ENCODE peak calls at places on chromosomes 7 and 10, in ten cellular contexts. V is PC-3, Z is IMR-90, Y is B cell, B is uterus, W is testis, M is retinal pigment epithelial cell, F is GM12865, O is GM23338, P is spleen. N is an unnamed sample.

GRCh38 chr7:149715476-149715875 is 57.9 kb downstream of the ZNF467 start:
- DNase-seq in V (no peak), Z (no peak), Y (no peak), B (no peak), W (peak), M (no peak), F (no peak), O (no peak), P (peak), N (no peak)

GRCh38 chr7:24328050-24328449 is 44.1 kb downstream of the NPY start:
- DNase-seq in V (peak), Z (no peak), Y (no peak), B (no peak), W (no peak), M (no peak), F (no peak), O (no peak), P (no peak), N (peak)

GRCh38 chr10:47294501-47294900 is 5.5 kb upstream of the GDF10 start:
- DNase-seq in V (no peak), Z (no peak), Y (no peak), B (no peak), W (peak), M (no peak), F (no peak), O (no peak), P (no peak), N (no peak)

GRCh38 chr7:154647625-154648024 is 355.3 kb downstream of the PAXIP1 start:
- DNase-seq in V (no peak), Z (no peak), Y (no peak), B (no peak), W (no peak), M (no peak), F (no peak), O (no peak), P (no peak), N (no peak)

GRCh38 chr7:142024547-142024946 is 28.9 kb downstream of the MGAM start:
- DNase-seq in V (peak), Z (no peak), Y (no peak), B (no peak), W (no peak), M (no peak), F (no peak), O (no peak), P (no peak), N (peak)

GRCh38 chr10:125859128-125859817 is 21.8 kb downstream of the DHX32 start:
- DNase-seq in V (no peak), Z (no peak), Y (no peak), B (no peak), W (no peak), M (no peak), F (no peak), O (no peak), P (no peak), N (no peak)

GRCh38 chr7:121049028-121049791 is 60.7 kb downstream of the CPED1 start:
- DNase-seq in V (peak), Z (peak), Y (no peak), B (no peak), W (no peak), M (no peak), F (no peak), O (peak), P (no peak), N (no peak)

GRCh38 chr10:44801383-44802327 is 109.5 kb upstream of the TMEM72 start:
- DNase-seq in V (peak), Z (peak), Y (no peak), B (peak), W (peak), M (peak), F (no peak), O (no peak), P (no peak), N (peak)

GRCh38 chr7:35263396-35263795 is 9.5 kb upstream of the TBX20 start:
- DNase-seq in V (no peak), Z (no peak), Y (no peak), B (no peak), W (no peak), M (no peak), F (no peak), O (no peak), P (no peak), N (no peak)

GRCh38 chr7:24968165-24968564 is 11.8 kb downstream of the OSBPL3 start:
- DNase-seq in V (no peak), Z (no peak), Y (no peak), B (no peak), W (no peak), M (no peak), F (no peak), O (no peak), P (no peak), N (no peak)

GRCh38 chr10:32411797-32412498 is 34.0 kb upstream of the CCDC7 start:
- DNase-seq in V (no peak), Z (no peak), Y (no peak), B (no peak), W (no peak), M (no peak), F (no peak), O (no peak), P (no peak), N (no peak)

GRCh38 chr7:118352854-118353453 is 128.4 kb downstream of the ANKRD7 start:
- DNase-seq in V (peak), Z (no peak), Y (no peak), B (no peak), W (no peak), M (peak), F (peak), O (peak), P (no peak), N (peak)

GRCh38 chr7:37173655-37174054 is 275.0 kb downstream of the ELMO1 start:
- DNase-seq in V (no peak), Z (no peak), Y (no peak), B (no peak), W (no peak), M (no peak), F (no peak), O (no peak), P (no peak), N (no peak)

GRCh38 chr10:102645388-102645740 is 1.1 kb downstream of the TRIM8 start:
- DNase-seq in V (peak), Z (peak), Y (peak), B (peak), W (peak), M (no peak), F (peak), O (peak), P (peak), N (peak)

GRCh38 chr7:2029936-2030335 is 202.8 kb downstream of the MAD1L1 start:
- DNase-seq in V (no peak), Z (no peak), Y (no peak), B (no peak), W (no peak), M (no peak), F (no peak), O (no peak), P (peak), N (no peak)

GRCh38 chr10:74827694-74828093 is 1.3 kb downstream of the KAT6B start:
- DNase-seq in V (no peak), Z (no peak), Y (no peak), B (no peak), W (no peak), M (no peak), F (no peak), O (no peak), P (no peak), N (no peak)

GRCh38 chr10:74825371-74826141 is 844 bp upstream of the KAT6B start:
- DNase-seq in V (peak), Z (no peak), Y (no peak), B (no peak), W (peak), M (no peak), F (no peak), O (peak), P (peak), N (no peak)

GRCh38 chr10:74827045-74827441 is 643 bp downstream of the KAT6B start:
- DNase-seq in V (no peak), Z (no peak), Y (no peak), B (no peak), W (no peak), M (no peak), F (no peak), O (no peak), P (no peak), N (peak)

GRCh38 chr10:74825033-74825370 is 1.4 kb upstream of the KAT6B start:
- DNase-seq in V (no peak), Z (no peak), Y (peak), B (peak), W (peak), M (no peak), F (peak), O (peak), P (peak), N (no peak)

DNA sequence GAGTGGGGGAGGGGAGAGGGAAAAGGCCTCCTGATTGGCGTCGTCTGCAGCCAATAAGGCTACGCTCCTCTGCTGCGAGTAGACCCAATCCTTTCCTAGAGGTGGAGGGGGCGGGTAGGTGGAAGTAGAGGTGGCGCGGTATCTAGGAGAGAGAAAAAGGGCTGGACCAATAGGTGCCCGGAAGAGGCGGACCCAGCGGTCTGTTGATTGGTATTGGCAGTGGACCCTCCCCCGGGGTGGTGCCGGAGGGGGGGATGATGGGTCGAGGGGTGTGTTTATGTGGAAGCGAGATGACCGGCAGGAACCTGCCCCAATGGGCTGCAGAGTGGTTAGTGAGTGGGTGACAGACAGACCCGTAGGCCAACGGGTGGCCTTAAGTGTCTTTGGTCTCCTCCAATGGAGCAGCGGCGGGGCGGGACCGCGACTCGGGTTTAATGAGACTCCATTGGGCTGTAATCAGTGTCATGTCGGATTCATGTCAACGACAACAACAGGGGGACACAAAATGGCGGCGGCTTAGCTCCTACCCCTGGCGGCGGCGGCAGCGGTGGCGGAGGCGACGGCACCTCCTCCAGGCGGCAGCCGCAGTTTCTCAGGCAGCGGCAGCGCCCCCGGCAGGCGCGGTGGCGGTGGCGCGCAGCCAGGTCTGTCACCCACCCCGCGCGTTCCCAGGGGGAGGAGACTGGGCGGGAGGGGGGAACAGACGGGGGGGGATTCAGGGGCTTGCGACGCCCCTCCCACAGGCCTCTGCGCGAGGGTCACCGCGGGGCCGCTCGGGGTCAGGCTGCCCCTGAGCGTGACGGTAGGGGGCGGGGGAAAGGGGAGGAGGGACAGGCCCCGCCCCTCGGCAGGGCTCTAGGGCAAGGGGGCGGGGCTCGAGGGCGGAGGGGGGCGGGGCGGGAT is at the start of gene KAT6B:
- DNase-seq in V (peak), Z (peak), Y (peak), B (peak), W (peak), M (peak), F (peak), O (peak), P (peak), N (peak)
- TF ChIP-seq CTCF in V (peak), Z (peak), Y (peak), B (peak), W (no peak), M (no peak), F (peak), O (peak), P (no peak), N (peak)

GRCh38 chr7:98231489-98232275 is 20.4 kb downstream of the TECPR1 start:
- DNase-seq in V (no peak), Z (no peak), Y (no peak), B (no peak), W (no peak), M (no peak), F (no peak), O (no peak), P (no peak), N (no peak)
- TF ChIP-seq CTCF in V (no peak), Z (no peak), Y (no peak), B (no peak), W (no peak), M (no peak), F (no peak), O (no peak), P (no peak), N (no peak)

GRCh38 chr7:6401536-6401935 is 46.2 kb downstream of the DAGLB start:
- DNase-seq in V (no peak), Z (no peak), Y (no peak), B (no peak), W (no peak), M (no peak), F (no peak), O (no peak), P (peak), N (no peak)

GRCh38 chr7:6402741-6403140 is 45.0 kb downstream of the DAGLB start:
- DNase-seq in V (no peak), Z (no peak), Y (no peak), B (no peak), W (no peak), M (no peak), F (no peak), O (no peak), P (peak), N (no peak)

GRCh38 chr7:6406121-6406520 is 41.6 kb downstream of the DAGLB start:
- DNase-seq in V (no peak), Z (no peak), Y (no peak), B (no peak), W (no peak), M (no peak), F (no peak), O (no peak), P (no peak), N (no peak)

GRCh38 chr7:6402041-6402440 is 45.7 kb downstream of the DAGLB start:
- DNase-seq in V (no peak), Z (no peak), Y (no peak), B (no peak), W (no peak), M (no peak), F (no peak), O (no peak), P (peak), N (no peak)

DNA sequence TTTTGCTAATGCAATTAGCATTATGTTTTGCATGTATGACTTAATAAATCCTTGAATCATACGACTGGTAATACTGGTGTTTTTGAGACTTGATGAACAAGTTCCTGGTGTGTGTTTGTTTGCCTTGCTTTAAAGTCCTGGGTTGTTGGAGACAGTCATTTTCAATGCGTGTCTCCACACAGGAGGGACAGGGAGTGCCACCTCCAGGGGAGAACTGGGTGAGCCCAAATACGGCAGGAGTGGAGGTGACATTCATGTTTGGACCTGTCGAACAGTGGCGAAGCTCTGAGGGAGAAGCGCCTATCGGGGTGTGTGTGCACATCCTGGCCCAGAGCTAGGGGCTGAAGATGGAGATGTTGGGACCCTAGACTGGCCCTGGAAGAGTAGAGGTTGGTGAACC is 43.8 kb downstream of the DAGLB start:
- DNase-seq in V (no peak), Z (no peak), Y (no peak), B (no peak), W (no peak), M (no peak), F (no peak), O (no peak), P (peak), N (peak)
- TF ChIP-seq CTCF in V (no peak), Z (no peak), Y (no peak), B (no peak), W (no peak), M (no peak), F (no peak), O (no peak), P (no peak), N (peak)

DNA sequence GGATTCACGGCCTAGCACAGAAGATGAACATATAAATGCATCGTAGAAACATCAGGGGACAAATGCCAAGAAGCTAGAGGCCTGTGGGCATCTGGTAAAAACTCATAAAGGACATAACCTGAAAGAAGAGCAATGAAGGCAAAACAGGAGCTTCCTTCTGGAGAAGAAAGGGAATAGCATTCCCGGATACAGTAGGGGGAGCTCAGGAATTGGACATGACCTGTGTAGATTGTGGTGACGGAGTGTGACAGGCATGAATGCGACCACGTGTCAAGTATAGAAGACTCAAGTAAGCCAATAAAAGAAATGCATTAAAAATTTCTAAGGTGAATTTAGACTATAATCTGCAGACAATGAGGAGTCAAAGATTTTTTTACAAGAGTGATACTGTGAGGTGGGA is 270.1 kb downstream of the AGMO start:
- DNase-seq in V (no peak), Z (no peak), Y (no peak), B (no peak), W (no peak), M (no peak), F (no peak), O (peak), P (no peak), N (no peak)
- TF ChIP-seq CTCF in V (no peak), Z (no peak), Y (no peak), B (no peak), W (no peak), M (no peak), F (no peak), O (peak), P (no peak), N (no peak)

GRCh38 chr10:112875474-112876267 is 74.4 kb upstream of the TCF7L2 start:
- DNase-seq in V (peak), Z (peak), Y (no peak), B (no peak), W (no peak), M (peak), F (peak), O (no peak), P (no peak), N (peak)

GRCh38 chr10:112871021-112871420 is 79.0 kb upstream of the TCF7L2 start:
- DNase-seq in V (no peak), Z (no peak), Y (no peak), B (no peak), W (no peak), M (no peak), F (no peak), O (no peak), P (no peak), N (no peak)

GRCh38 chr10:112874982-112875381 is 75.1 kb upstream of the TCF7L2 start:
- DNase-seq in V (no peak), Z (no peak), Y (no peak), B (no peak), W (no peak), M (no peak), F (no peak), O (no peak), P (no peak), N (no peak)

GRCh38 chr10:112873541-112873940 is 76.5 kb upstream of the TCF7L2 start:
- DNase-seq in V (no peak), Z (no peak), Y (no peak), B (no peak), W (no peak), M (no peak), F (no peak), O (no peak), P (no peak), N (no peak)

DNA sequence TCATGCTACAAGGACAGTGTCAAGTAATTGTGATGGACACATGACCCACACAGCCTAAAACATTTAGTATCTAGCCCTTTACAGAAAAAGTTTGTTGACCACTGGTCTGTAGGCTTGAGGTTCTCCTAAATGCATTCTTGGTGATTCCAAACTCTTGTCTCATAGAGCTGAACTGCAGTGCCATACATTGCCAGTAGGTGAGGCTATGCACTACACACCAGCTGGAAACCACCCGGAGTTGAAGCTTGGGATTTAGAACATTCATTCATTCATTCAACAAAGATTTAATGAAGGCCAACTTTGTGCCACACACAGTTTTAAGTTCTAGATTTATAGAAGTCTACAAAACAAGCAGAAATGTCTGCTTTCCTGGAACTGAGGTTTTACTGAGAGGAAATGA is 77.3 kb upstream of the TCF7L2 start:
- DNase-seq in V (no peak), Z (no peak), Y (no peak), B (no peak), W (no peak), M (no peak), F (no peak), O (peak), P (no peak), N (no peak)
- TF ChIP-seq CTCF in V (peak), Z (peak), Y (no peak), B (no peak), W (peak), M (peak), F (peak), O (peak), P (no peak), N (no peak)

DNA sequence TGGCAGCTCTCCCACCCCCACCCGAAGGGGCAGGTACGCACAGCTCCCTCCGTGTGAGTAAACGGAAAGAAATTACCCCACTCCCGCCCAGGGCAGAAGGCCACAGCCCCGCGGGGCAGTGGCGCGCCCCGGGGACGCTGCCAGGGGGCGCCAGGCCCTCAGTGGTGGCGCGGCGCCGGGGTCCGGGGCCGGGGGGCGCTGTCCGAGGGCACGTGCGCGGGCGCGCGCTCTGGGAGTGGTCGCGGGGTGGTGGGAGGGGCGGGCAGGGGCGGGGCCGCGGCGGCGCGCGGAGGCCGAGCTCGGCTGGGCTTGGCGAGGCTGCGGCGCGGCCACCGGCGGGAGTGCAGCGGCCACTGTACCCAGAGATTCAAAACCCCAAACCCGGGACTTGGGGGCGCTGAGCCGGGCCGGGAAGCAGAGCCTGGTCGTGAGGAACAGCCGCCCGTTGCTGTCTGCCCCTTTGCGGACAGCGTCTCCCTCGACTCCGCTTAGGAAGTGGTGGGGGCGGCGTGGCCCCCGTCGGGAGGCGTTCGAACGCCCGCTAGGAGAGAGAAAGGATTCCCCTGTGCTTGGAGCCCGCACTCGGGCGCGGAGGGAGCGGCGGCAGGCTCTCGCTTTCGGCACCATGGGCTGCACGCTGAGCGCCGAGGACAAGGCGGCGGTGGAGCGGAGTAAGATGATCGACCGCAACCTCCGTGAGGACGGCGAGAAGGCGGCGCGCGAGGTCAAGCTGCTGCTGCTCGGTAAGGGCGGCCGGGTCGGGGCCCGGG is at the start of gene GNAI1:
- DNase-seq in V (peak), Z (peak), Y (peak), B (peak), W (peak), M (peak), F (peak), O (peak), P (peak), N (peak)
- TF ChIP-seq CTCF in V (peak), Z (peak), Y (no peak), B (peak), W (no peak), M (peak), F (no peak), O (peak), P (no peak), N (peak)

N was measured in bronchial epithelial cell.